ENCODE peak calls at places on chromosome 1, in ten cellular contexts. F is fibroblast of the aortic adventitia; P is stimulated activated CD4-positive, alpha-beta T cell treated with anti-CD3 and anti-CD28 coated beads, Interleukin-15, amount 100 ng/mL, for 1 hour; G is NCI-H69; R is iris pigment epithelial cell; X is AG09319; S is cardiac muscle cell; U is HS-27A; O is activated naive CD8-positive, alpha-beta T cell treated with anti-CD3 and anti-CD28 coated beads, Interleukin-2, amount 10 ng/mL, durations not matched to agents 7 days and 5 days; N is activated CD4-positive, alpha-beta T cell treated with anti-CD3 and anti-CD28 coated beads, Interleukin-2, amount 10 ng/mL, durations not matched to agents 7 days and 5 days. H is an unnamed sample.

GRCh38 chr1:237108299-237109040 is 66.5 kb downstream of the RYR2 start:
- DNase-seq in N (no peak), P (no peak), R (no peak), U (no peak), F (no peak), X (no peak), O (no peak), G (no peak), S (no peak), H (no peak)

GRCh38 chr1:91885331-91885715 is 628 bp downstream of the TGFBR3 start:
- DNase-seq in N (peak; percentile 27), X (no peak), R (peak; percentile 24), F (no peak), U (no peak), P (no peak), G (peak; percentile 32), O (peak; percentile 53), S (no peak), H (peak; percentile 69)

GRCh38 chr1:82731216-82731615 is 930.5 kb downstream of the ADGRL2 start:
- DNase-seq in U (no peak), P (no peak), X (no peak), N (no peak), S (no peak), F (no peak), R (no peak), O (no peak), G (no peak), H (no peak)

GRCh38 chr1:43521078-43521477 is 9.6 kb upstream of the PTPRF start:
- DNase-seq in S (no peak), X (no peak), R (no peak), U (no peak), G (no peak), F (no peak), N (no peak), O (no peak), P (no peak), H (no peak)

GRCh38 chr1:245788269-245788668 is 633.5 kb downstream of the KIF26B start:
- DNase-seq in X (peak; percentile 84), O (no peak), G (no peak), R (peak; percentile 97), U (peak; percentile 59), F (peak; percentile 98), N (no peak), P (no peak), S (no peak), H (no peak)

GRCh38 chr1:163213626-163214025 is 10.9 kb upstream of the RGS5 start:
- DNase-seq in R (peak; percentile 3), U (no peak), G (no peak), N (no peak), X (no peak), F (no peak), O (no peak), P (no peak), S (no peak), H (no peak)

GRCh38 chr1:114854693-114855320 is at the start of gene SYCP1:
- DNase-seq in X (no peak), O (no peak), G (no peak), P (no peak), U (no peak), N (no peak), F (no peak), R (no peak), S (no peak), H (peak; percentile 81)

GRCh38 chr1:184025242-184025675 is 12.3 kb downstream of the COLGALT2 start:
- DNase-seq in R (peak; percentile 97), U (peak; percentile 47), N (no peak), X (peak; percentile 83), O (no peak), P (no peak), G (peak; percentile 92), S (no peak), F (peak; percentile 96), H (peak; percentile 90)

GRCh38 chr1:109509176-109510134 is at the start of gene AMIGO1:
- DNase-seq in O (peak; percentile 79), R (peak; percentile 47), U (no peak), S (peak; percentile 87), X (no peak), P (peak; percentile 65), G (peak; percentile 72), N (peak; percentile 51), F (peak; percentile 22), H (peak; percentile 85)

GRCh38 chr1:198978523-198978922 is 339.7 kb downstream of the PTPRC start:
- DNase-seq in S (no peak), X (no peak), U (no peak), P (no peak), R (no peak), G (no peak), F (no peak), N (no peak), O (no peak), H (no peak)

GRCh38 chr1:88847618-88848017 is 43.7 kb downstream of the GTF2B start:
- DNase-seq in G (peak; percentile 51), S (no peak), X (no peak), N (no peak), F (no peak), O (no peak), U (no peak), P (no peak), R (no peak), H (peak; percentile 34)

GRCh38 chr1:156726549-156727226 is 1.6 kb upstream of the METTL25B start:
- DNase-seq in U (no peak), F (peak; percentile 78), G (peak; percentile 77), X (no peak), O (no peak), R (peak; percentile 71), P (no peak), S (peak; percentile 65), N (peak; percentile 73), H (peak; percentile 84)

GRCh38 chr1:9282436-9282955 is 10.2 kb upstream of the SPSB1 start:
- DNase-seq in F (no peak), O (no peak), X (no peak), G (no peak), P (no peak), R (no peak), N (no peak), U (no peak), S (no peak), H (no peak)

GRCh38 chr1:234603221-234604204 is 6.5 kb downstream of the IRF2BP2 start:
- DNase-seq in P (no peak), R (peak; percentile 71), F (peak; percentile 74), U (no peak), G (peak; percentile 75), S (no peak), N (no peak), O (no peak), X (no peak), H (peak; percentile 83)

GRCh38 chr1:115507256-115507589 is 134.5 kb upstream of the VANGL1 start:
- DNase-seq in P (no peak), F (peak; percentile 69), R (peak; percentile 62), G (peak; percentile 23), U (no peak), S (peak; percentile 56), N (no peak), O (no peak), X (peak; percentile 23), H (peak; percentile 9)